ENCODE peak calls at places on chromosomes 6 and 20, in seven cellular contexts. G is left ventricle myocardium inferior; H is GM20000; Y is anterior cingulate cortex; M is stimulated activated CD4-positive, alpha-beta T cell treated with anti-CD3 and anti-CD28 coated beads, Interleukin-15, amount 100 ng/mL, for 24 hours; A is AG08396; J is AG08395. O is an unnamed sample.

GRCh38 chr6:110085285-110085684 is 94.2 kb downstream of the WASF1 start:
- DNase-seq in G (no peak), H (no peak), Y (no peak), M (no peak), A (no peak), J (no peak), O (no peak)

GRCh38 chr6:166415306-166415705 is 32.6 kb upstream of the MPC1 start:
- DNase-seq in G (no peak), H (no peak), Y (no peak), M (peak; percentile 32), A (no peak), J (no peak), O (no peak)

GRCh38 chr6:89758830-89759229 is 60.8 kb downstream of the MDN1 start:
- DNase-seq in G (no peak), H (no peak), Y (no peak), M (no peak), A (no peak), J (no peak), O (no peak)

GRCh38 chr6:154543638-154544037 is 33.2 kb upstream of the CNKSR3 start:
- DNase-seq in G (no peak), H (no peak), Y (no peak), M (no peak), A (no peak), J (no peak), O (no peak)

GRCh38 chr20:53345536-53346070 is 248.0 kb downstream of the ZNF217 start:
- DNase-seq in G (no peak), H (no peak), Y (no peak), M (no peak), A (no peak), J (no peak), O (no peak)

GRCh38 chr6:11207199-11207968 is 25.1 kb downstream of the NEDD9 start:
- DNase-seq in G (peak; percentile 38), H (no peak), Y (no peak), M (no peak), A (peak; percentile 62), J (peak; percentile 78), O (no peak)

GRCh38 chr6:132190815-132191175 is 210.5 kb downstream of the MOXD1 start:
- DNase-seq in G (no peak), H (no peak), Y (no peak), M (no peak), A (peak; percentile 38), J (peak; percentile 77), O (no peak)

GRCh38 chr20:41411458-41411857 is 44.8 kb upstream of the EMILIN3 start:
- DNase-seq in G (no peak), H (no peak), Y (no peak), M (no peak), A (peak; percentile 62), J (peak; percentile 68), O (peak; percentile 10)

GRCh38 chr6:107673076-107673494 is 151.0 kb downstream of the SCML4 start:
- DNase-seq in G (peak; percentile 48), H (no peak), Y (no peak), M (no peak), A (no peak), J (no peak), O (no peak)

GRCh38 chr6:82396964-82397761 is 33.5 kb downstream of the TPBG start:
- DNase-seq in G (no peak), H (no peak), Y (no peak), M (no peak), A (peak; percentile 74), J (peak; percentile 78), O (peak; percentile 57)

GRCh38 chr6:19578489-19578888 is 258.7 kb upstream of the ID4 start:
- DNase-seq in G (no peak), H (no peak), Y (no peak), M (no peak), A (no peak), J (peak; percentile 38), O (no peak)

GRCh38 chr6:104218132-104218531 is 641.6 kb downstream of the HACE1 start:
- DNase-seq in G (no peak), H (no peak), Y (no peak), M (no peak), A (no peak), J (no peak), O (no peak)

GRCh38 chr6:129186988-129187387 is 304.1 kb downstream of the LAMA2 start:
- DNase-seq in G (no peak), H (no peak), Y (no peak), M (no peak), A (peak; percentile 35), J (peak; percentile 76), O (no peak)

GRCh38 chr6:6466967-6467761 is 121.4 kb upstream of the LY86 start:
- DNase-seq in G (no peak), H (no peak), Y (no peak), M (peak; percentile 3), A (no peak), J (no peak), O (no peak)

GRCh38 chr20:36215778-36216177 is 20.5 kb upstream of the AAR2 start:
- DNase-seq in G (no peak), H (no peak), Y (no peak), M (no peak), A (no peak), J (no peak), O (no peak)

GRCh38 chr6:136521430-136521829 is 28.8 kb downstream of the MAP7 start:
- DNase-seq in G (no peak), H (no peak), Y (no peak), M (no peak), A (no peak), J (no peak), O (no peak)

GRCh38 chr6:159451051-159451450 is 242.0 kb downstream of the SOD2 start:
- DNase-seq in G (no peak), H (no peak), Y (no peak), M (no peak), A (peak; percentile 17), J (peak; percentile 41), O (no peak)

GRCh38 chr6:107618672-107619071 is 128.8 kb downstream of the SOBP start:
- DNase-seq in G (no peak), H (peak; percentile 70), Y (no peak), M (peak; percentile 48), A (no peak), J (no peak), O (peak; percentile 93)

GRCh38 chr6:149128489-149129145 is 188.9 kb upstream of the TAB2 start:
- DNase-seq in G (peak; percentile 40), H (no peak), Y (no peak), M (peak; percentile 35), A (no peak), J (no peak), O (peak; percentile 26)

GRCh38 chr6:21132856-21133610 is 460.5 kb upstream of the SOX4 start:
- DNase-seq in G (no peak), H (no peak), Y (no peak), M (no peak), A (no peak), J (no peak), O (no peak)

GRCh38 chr20:62146019-62146755 is 2.6 kb downstream of the SS18L1 start:
- DNase-seq in G (no peak), H (no peak), Y (no peak), M (no peak), A (no peak), J (no peak), O (no peak)

GRCh38 chr20:41072099-41072798 is 43.6 kb downstream of the TOP1 start:
- DNase-seq in G (no peak), H (no peak), Y (no peak), M (no peak), A (peak; percentile 53), J (peak; percentile 79), O (no peak)

GRCh38 chr6:159077123-159077522 is 32.3 kb upstream of the TAGAP start:
- DNase-seq in G (no peak), H (no peak), Y (no peak), M (peak; percentile 60), A (no peak), J (no peak), O (no peak)

GRCh38 chr6:158619922-158620801 is 24.4 kb downstream of the DYNLT1 start:
- DNase-seq in G (no peak), H (no peak), Y (no peak), M (no peak), A (no peak), J (no peak), O (no peak)

GRCh38 chr6:30508890-30509736 is 19.8 kb downstream of the HLA-E start:
- DNase-seq in G (no peak), H (peak; percentile 65), Y (no peak), M (no peak), A (no peak), J (peak; percentile 43), O (peak; percentile 86)

GRCh38 chr6:2900821-2901644 is 2.1 kb downstream of the SERPINB9 start:
- DNase-seq in G (no peak), H (no peak), Y (peak; percentile 60), M (no peak), A (peak; percentile 39), J (no peak), O (no peak)

GRCh38 chr6:129637340-129638054 is 72.5 kb downstream of the ARHGAP18 start:
- DNase-seq in G (no peak), H (no peak), Y (no peak), M (no peak), A (no peak), J (no peak), O (no peak)

GRCh38 chr6:158631678-158632537 is 12.6 kb downstream of the DYNLT1 start:
- DNase-seq in G (peak; percentile 84), H (no peak), Y (no peak), M (no peak), A (peak; percentile 86), J (peak; percentile 82), O (no peak)

GRCh38 chr6:70547313-70547712 is 19.4 kb upstream of the SDHAF4 start:
- DNase-seq in G (no peak), H (no peak), Y (no peak), M (no peak), A (no peak), J (peak; percentile 22), O (no peak)

GRCh38 chr20:46831633-46832011 is 63.0 kb upstream of the EYA2 start:
- DNase-seq in G (no peak), H (no peak), Y (no peak), M (no peak), A (no peak), J (no peak), O (peak; percentile 62)

GRCh38 chr20:45779011-45779915 is 12.4 kb downstream of the WFDC3 start:
- DNase-seq in G (peak; percentile 75), H (no peak), Y (peak; percentile 36), M (no peak), A (peak; percentile 91), J (peak; percentile 96), O (no peak)

GRCh38 chr6:88835210-88835609 is 128.2 kb downstream of the RNGTT start:
- DNase-seq in G (no peak), H (no peak), Y (no peak), M (no peak), A (no peak), J (no peak), O (no peak)

O was measured in GM12865.